ENCODE peak calls at places on chromosomes 12 and 14, in ten cellular contexts. A is spleen, K is transverse colon, L is sigmoid colon, Q is K562, S is esophagus muscularis mucosa, I is upper lobe of left lung, J is breast epithelium, C is prostate gland, Z is HepG2. W is an unnamed sample.

GRCh38 chr12:89163918-89164317 is 188.4 kb downstream of the DUSP6 start:
- DNase-seq in A (no peak), K (no peak), L (no peak), Q (no peak), S (no peak), I (no peak), J (no peak), C (no peak), Z (no peak), W (no peak)

GRCh38 chr12:127143020-127143419 is 1124.0 kb upstream of the TMEM132C start:
- DNase-seq in A (no peak), K (no peak), L (no peak), Q (no peak), S (peak; percentile 34), I (no peak), J (no peak), C (no peak), Z (no peak), W (no peak)

GRCh38 chr14:35669782-35670181 is 135.8 kb downstream of the INSM2 start:
- DNase-seq in A (no peak), K (no peak), L (no peak), Q (no peak), S (no peak), I (no peak), J (no peak), C (peak; percentile 56), Z (no peak), W (no peak)

GRCh38 chr14:97833291-97833690 is 1036.1 kb downstream of the VRK1 start:
- DNase-seq in A (no peak), K (no peak), L (no peak), Q (no peak), S (no peak), I (no peak), J (no peak), C (no peak), Z (no peak), W (no peak)

GRCh38 chr14:103501921-103502669 is 20.5 kb downstream of the CKB start:
- DNase-seq in A (no peak), K (no peak), L (peak; percentile 27), Q (no peak), S (no peak), I (no peak), J (no peak), C (no peak), Z (no peak), W (no peak)

GRCh38 chr12:41924111-41924510 is 220.6 kb downstream of the GXYLT1 start:
- DNase-seq in A (no peak), K (no peak), L (no peak), Q (no peak), S (no peak), I (no peak), J (no peak), C (no peak), Z (no peak), W (no peak)

GRCh38 chr14:21486640-21487087 is 9.7 kb downstream of the TOX4 start:
- DNase-seq in A (no peak), K (no peak), L (no peak), Q (no peak), S (no peak), I (no peak), J (no peak), C (no peak), Z (no peak), W (no peak)

GRCh38 chr14:64060648-64061096 is 207.9 kb downstream of the SYNE2 start:
- DNase-seq in A (no peak), K (peak; percentile 42), L (no peak), Q (peak; percentile 5), S (no peak), I (no peak), J (no peak), C (no peak), Z (peak; percentile 15), W (no peak)

GRCh38 chr12:48110691-48111315 is 4.9 kb upstream of the SENP1 start:
- DNase-seq in A (no peak), K (no peak), L (no peak), Q (no peak), S (no peak), I (no peak), J (no peak), C (no peak), Z (no peak), W (no peak)

GRCh38 chr12:8917751-8918150 is 3.4 kb downstream of the PHC1 start:
- DNase-seq in A (no peak), K (no peak), L (no peak), Q (no peak), S (no peak), I (no peak), J (no peak), C (no peak), Z (no peak), W (no peak)

DNA sequence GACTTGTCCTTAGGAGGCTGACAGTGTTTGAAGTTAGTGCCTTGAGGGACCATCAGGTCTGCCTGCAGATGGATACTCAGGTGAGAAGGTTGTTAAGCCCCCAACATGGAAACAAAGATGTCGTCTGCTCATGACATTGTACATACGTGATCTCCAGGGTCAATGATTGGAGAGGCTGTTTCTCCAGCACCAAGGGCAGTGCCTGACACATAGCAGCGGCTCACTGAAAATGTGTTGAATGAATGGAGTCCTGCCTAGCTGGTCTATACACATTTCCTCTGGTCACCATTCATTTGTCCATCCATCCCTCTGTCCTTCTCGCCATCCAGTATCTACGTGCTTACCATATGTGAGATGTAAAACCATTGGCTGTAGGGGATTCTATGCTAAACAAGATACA is 7.1 kb downstream of the CCDC177 start:
- DNase-seq in A (no peak), K (no peak), L (no peak), Q (no peak), S (no peak), I (no peak), J (no peak), C (no peak), Z (no peak), W (no peak)
- H3K27me3 ChIP-seq in A (peaks cover 32% of the 10 kb centered on the region), K (peaks cover 85% of the 10 kb centered on the region), L (peaks cover 93% of the 10 kb centered on the region), Q (peaks cover 5% of the 10 kb centered on the region), S (peaks cover 32% of the 10 kb centered on the region), I (peaks cover 26% of the 10 kb centered on the region), J (peaks cover 71% of the 10 kb centered on the region), C (peaks cover 13% of the 10 kb centered on the region), Z (peaks cover 2% of the 10 kb centered on the region), W (peaks cover 43% of the 10 kb centered on the region)

GRCh38 chr14:65414961-65415589 is 2.5 kb downstream of the FUT8 start:
- DNase-seq in A (no peak), K (no peak), L (no peak), Q (no peak), S (no peak), I (no peak), J (no peak), C (no peak), Z (peak; percentile 10), W (no peak)

GRCh38 chr14:65415613-65416012 is 3.1 kb downstream of the FUT8 start:
- DNase-seq in A (no peak), K (no peak), L (no peak), Q (no peak), S (no peak), I (no peak), J (no peak), C (no peak), Z (no peak), W (no peak)

GRCh38 chr14:65412189-65412846 is at the start of gene FUT8:
- DNase-seq in A (peak; percentile 99), K (peak; percentile 96), L (peak; percentile 98), Q (peak; percentile 35), S (peak; percentile 96), I (peak; percentile 99), J (peak; percentile 95), C (peak; percentile 95), Z (peak; percentile 81), W (peak; percentile 98)

GRCh38 chr14:65412881-65413738 is 580 bp downstream of the FUT8 start:
- DNase-seq in A (peak; percentile 95), K (peak; percentile 77), L (peak; percentile 86), Q (peak; percentile 6), S (peak; percentile 92), I (no peak), J (no peak), C (peak; percentile 57), Z (peak; percentile 17), W (peak; percentile 74)

GRCh38 chr14:65413739-65414045 is 1.2 kb downstream of the FUT8 start:
- DNase-seq in A (no peak), K (no peak), L (no peak), Q (no peak), S (no peak), I (no peak), J (no peak), C (no peak), Z (no peak), W (no peak)
- TF ChIP-seq POLR2AphosphoS5 in A (no peak), K (no peak), L (no peak), Q (no peak), S (no peak), I (no peak), J (no peak), C (no peak), Z (no peak), W (no peak)

GRCh38 chr14:101363880-101364391 is 197.4 kb upstream of the DIO3 start:
- DNase-seq in A (peak; percentile 66), K (no peak), L (peak; percentile 63), Q (no peak), S (peak; percentile 68), I (peak; percentile 62), J (peak; percentile 15), C (no peak), Z (no peak), W (no peak)
- TF ChIP-seq POLR2A in A (no peak), K (no peak), L (no peak), Q (no peak), S (no peak), I (no peak), J (no peak), C (no peak), Z (no peak), W (no peak)

GRCh38 chr12:87853448-87854003 is 175.7 kb downstream of the C12orf50 start:
- DNase-seq in A (no peak), K (no peak), L (no peak), Q (no peak), S (no peak), I (no peak), J (no peak), C (no peak), Z (no peak), W (no peak)
- H3K27me3 ChIP-seq in A (no peaks in the 10 kb centered on the region), K (no peaks in the 10 kb centered on the region), L (no peaks in the 10 kb centered on the region), Q (no peaks in the 10 kb centered on the region), S (no peaks in the 10 kb centered on the region), I (no peaks in the 10 kb centered on the region), J (no peaks in the 10 kb centered on the region), C (no peaks in the 10 kb centered on the region), Z (no peaks in the 10 kb centered on the region), W (no peaks in the 10 kb centered on the region)

W was measured in stomach.